ENCODE peak calls at places on chromosome 7, in six cellular contexts. X is T47D, I is HCT116, E is GM12878, M is HepG2, G is K562. C is an unnamed sample.

GRCh38 chr7:38186593-38187314 is 8.7 kb downstream of the STARD3NL start:
- DNase-seq in X (no peak), I (no peak), E (no peak), M (no peak), G (no peak), C (no peak)

GRCh38 chr7:135798104-135798503 is 49.5 kb upstream of the FAM180A start:
- DNase-seq in X (no peak), I (no peak), E (no peak), M (no peak), G (no peak), C (no peak)

GRCh38 chr7:74183653-74184450 is 9.7 kb downstream of the EIF4H start:
- DNase-seq in X (peak; percentile 47), I (no peak), E (no peak), M (peak; percentile 54), G (peak; percentile 43), C (peak; percentile 49)

GRCh38 chr7:123770378-123770777 is 21.6 kb upstream of the WASL start:
- DNase-seq in X (no peak), I (no peak), E (no peak), M (peak; percentile 25), G (no peak), C (no peak)

GRCh38 chr7:107593025-107593410 is 13.0 kb downstream of the BCAP29 start:
- DNase-seq in X (no peak), I (no peak), E (no peak), M (no peak), G (no peak), C (no peak)

GRCh38 chr7:32893225-32893560 is 1.6 kb upstream of the KBTBD2 start:
- DNase-seq in X (no peak), I (no peak), E (no peak), M (no peak), G (no peak), C (no peak)

GRCh38 chr7:156620246-156620775 is 20.3 kb upstream of the RNF32 start:
- DNase-seq in X (no peak), I (no peak), E (no peak), M (no peak), G (no peak), C (no peak)

GRCh38 chr7:151428393-151429231 is 11.3 kb downstream of the CRYGN start:
- DNase-seq in X (no peak), I (no peak), E (no peak), M (peak; percentile 27), G (no peak), C (peak; percentile 72)

GRCh38 chr7:104946338-104946737 is 67.7 kb upstream of the KMT2E start:
- DNase-seq in X (no peak), I (no peak), E (no peak), M (no peak), G (no peak), C (no peak)

GRCh38 chr7:22549667-22550513 is 49.9 kb upstream of the STEAP1B start:
- DNase-seq in X (peak; percentile 44), I (peak; percentile 39), E (no peak), M (peak; percentile 7), G (no peak), C (peak; percentile 73)

GRCh38 chr7:18086165-18087030 is 58.8 kb upstream of the PRPS1L1 start:
- DNase-seq in X (peak; percentile 29), I (no peak), E (no peak), M (no peak), G (peak; percentile 21), C (peak; percentile 59)

GRCh38 chr7:37353949-37354660 is 94.6 kb downstream of the ELMO1 start:
- DNase-seq in X (no peak), I (no peak), E (no peak), M (peak; percentile 24), G (no peak), C (no peak)

GRCh38 chr7:137967143-137968018 is 34.5 kb downstream of the CREB3L2 start:
- DNase-seq in X (peak; percentile 75), I (no peak), E (no peak), M (peak; percentile 84), G (peak; percentile 87), C (no peak)

GRCh38 chr7:50307368-50308012 is 3.0 kb downstream of the IKZF1 start:
- DNase-seq in X (no peak), I (no peak), E (no peak), M (no peak), G (peak; percentile 51), C (no peak)

GRCh38 chr7:95302976-95303375 is 21.4 kb downstream of the PON1 start:
- DNase-seq in X (no peak), I (no peak), E (no peak), M (no peak), G (no peak), C (no peak)
- TF ChIP-seq JUND in X (no peak), I (no peak), E (no peak), M (no peak), G (no peak), C (no peak)

GRCh38 chr7:113370910-113371309 is 252.6 kb upstream of the SMIM30 start:
- DNase-seq in X (no peak), I (no peak), E (no peak), M (no peak), G (no peak), C (no peak)

GRCh38 chr7:113366122-113366521 is 247.8 kb upstream of the SMIM30 start:
- DNase-seq in X (no peak), I (no peak), E (no peak), M (no peak), G (no peak), C (no peak)

GRCh38 chr7:113371376-113372043 is 253.2 kb upstream of the SMIM30 start:
- DNase-seq in X (no peak), I (no peak), E (no peak), M (no peak), G (no peak), C (no peak)

DNA sequence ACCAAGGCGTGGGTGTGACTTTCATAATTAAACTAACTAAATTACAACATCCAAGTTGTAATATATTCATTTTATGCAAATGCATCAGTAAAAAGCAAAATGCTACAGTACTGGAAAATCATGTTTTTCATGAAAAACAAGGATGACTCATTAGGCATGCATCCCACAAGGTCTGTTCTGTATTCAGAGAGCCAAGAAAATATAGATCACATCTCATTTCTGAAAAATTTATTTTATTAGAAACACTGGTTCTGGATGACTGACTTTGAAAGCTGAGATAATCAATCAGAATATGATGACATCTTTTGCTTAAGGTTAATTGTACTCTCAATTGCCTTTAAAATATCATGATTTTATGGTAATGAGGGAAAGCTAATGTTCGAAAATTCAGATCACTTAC is 248.8 kb upstream of the SMIM30 start:
- DNase-seq in X (peak; percentile 11), I (no peak), E (no peak), M (no peak), G (no peak), C (no peak)
- TF ChIP-seq JUND in X (no peak), I (no peak), E (no peak), M (no peak), G (no peak), C (peak; percentile 70)

GRCh38 chr7:5452470-5452899 is 28.9 kb upstream of the TNRC18 start:
- DNase-seq in X (no peak), I (no peak), E (no peak), M (no peak), G (peak; percentile 86), C (peak; percentile 49)

GRCh38 chr7:5451391-5451790 is 27.8 kb upstream of the TNRC18 start:
- DNase-seq in X (no peak), I (no peak), E (no peak), M (no peak), G (no peak), C (no peak)

GRCh38 chr7:5454485-5454884 is 30.9 kb upstream of the TNRC18 start:
- DNase-seq in X (no peak), I (no peak), E (no peak), M (no peak), G (no peak), C (peak; percentile 27)

GRCh38 chr7:5453566-5454075 is 30.0 kb upstream of the TNRC18 start:
- DNase-seq in X (no peak), I (no peak), E (no peak), M (no peak), G (no peak), C (no peak)

DNA sequence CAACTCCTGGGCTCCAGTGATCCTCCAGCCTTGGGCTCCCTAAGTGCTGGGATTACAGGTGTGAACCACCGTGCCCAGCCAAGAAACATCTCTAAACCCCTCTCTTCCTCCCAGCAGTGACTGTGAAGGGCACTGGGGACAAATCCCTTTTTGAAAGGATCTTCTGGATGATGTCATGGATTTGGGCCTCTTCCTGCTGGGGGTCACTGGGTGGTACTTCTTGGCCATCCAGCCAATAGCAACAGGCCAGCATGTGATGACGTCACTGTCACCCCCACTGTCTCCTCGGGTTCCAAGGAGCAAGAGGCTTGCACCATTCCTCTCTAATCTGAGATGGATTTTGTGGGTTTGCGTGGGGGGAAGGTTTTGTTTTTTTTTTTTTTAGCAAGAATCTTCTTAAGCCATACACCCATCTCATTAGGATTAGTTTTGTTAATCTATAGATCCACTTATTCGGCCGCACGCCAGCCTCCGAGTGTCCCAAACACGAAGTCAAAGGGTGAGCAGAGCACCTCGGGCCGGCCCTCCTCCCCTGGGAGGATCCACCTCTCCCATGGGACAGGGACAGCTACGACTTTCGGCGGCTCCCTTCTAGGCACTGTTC is 29.4 kb upstream of the TNRC18 start:
- DNase-seq in X (peak; percentile 63), I (no peak), E (no peak), M (no peak), G (peak; percentile 84), C (peak; percentile 61)
- TF ChIP-seq JUND in X (no peak), I (no peak), E (no peak), M (no peak), G (peak; percentile 98), C (no peak)

DNA sequence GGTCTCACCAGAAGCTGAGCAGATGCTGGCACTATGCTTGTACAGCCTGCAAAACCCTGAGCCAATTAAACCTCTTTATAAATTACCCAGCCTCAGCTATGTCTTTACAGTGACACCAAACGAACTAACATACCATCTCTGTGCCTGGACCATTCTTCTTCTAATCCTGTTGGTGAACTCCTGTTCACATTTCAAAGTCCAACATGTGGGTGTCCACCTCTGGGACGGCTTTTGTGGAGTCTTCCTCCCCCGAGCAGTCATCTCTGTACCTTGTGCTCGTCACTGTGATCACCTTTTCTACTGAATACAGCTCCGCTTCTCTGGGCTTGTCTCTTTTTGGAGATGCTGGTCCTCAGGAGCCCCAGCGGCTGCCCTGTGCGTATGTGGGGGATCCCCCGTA is 7.4 kb upstream of the ESYT2 start:
- DNase-seq in X (no peak), I (no peak), E (no peak), M (peak; percentile 25), G (no peak), C (no peak)
- TF ChIP-seq JUND in X (no peak), I (no peak), E (no peak), M (no peak), G (no peak), C (no peak)

DNA sequence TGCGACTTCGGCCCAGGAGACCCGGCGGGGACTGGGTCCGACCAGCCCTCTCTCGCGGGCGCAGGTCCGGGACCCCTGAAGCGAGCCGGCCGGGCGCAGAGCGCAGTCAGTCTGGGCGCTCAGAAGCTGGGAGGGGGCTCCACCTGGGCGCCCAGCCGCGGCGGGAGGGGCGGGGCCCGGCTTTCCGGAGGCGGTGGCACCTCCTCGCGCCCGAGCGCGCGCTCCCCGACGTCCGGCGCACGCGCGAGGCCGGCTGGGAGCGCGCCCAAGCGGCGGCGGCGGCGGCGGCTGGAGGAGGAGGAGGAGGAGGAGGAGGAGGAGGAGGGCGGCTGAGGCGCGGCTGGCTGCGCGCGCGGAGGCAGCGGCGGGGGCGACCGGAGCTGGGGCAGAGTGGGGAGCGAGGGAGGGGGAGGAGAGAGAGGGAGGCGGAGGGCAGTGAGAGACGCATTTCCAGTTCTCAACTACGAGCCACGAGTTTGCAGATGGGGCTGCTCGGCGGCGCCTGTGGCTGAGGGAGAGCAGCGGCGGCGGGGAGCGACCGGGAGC is at the start of gene PALS2:
- DNase-seq in X (peak; percentile 90), I (peak; percentile 29), E (no peak), M (peak; percentile 29), G (peak; percentile 86), C (peak; percentile 95)
- TF ChIP-seq JUND in X (no peak), I (no peak), E (no peak), M (no peak), G (no peak), C (no peak)

C was measured in SK-N-SH.